ENCODE peak calls at places on chromosomes 5 and 9, in four cellular contexts. C, S, T and J are unnamed samples.

GRCh38 chr9:136645903-136646754 is 16.6 kb upstream of the EGFL7 start:
- DNase-seq in T (peak), S (no peak), C (peak), J (no peak)

GRCh38 chr9:33814816-33815215 is 2.1 kb upstream of the UBE2R2 start:
- DNase-seq in S (no peak), C (no peak), T (no peak), J (no peak)

GRCh38 chr9:14813336-14814020 is 90.9 kb upstream of the CER1 start:
- DNase-seq in T (no peak), C (no peak), S (no peak), J (no peak)

GRCh38 chr5:39489263-39489662 is 64.5 kb upstream of the DAB2 start:
- DNase-seq in T (no peak), C (no peak), S (no peak), J (no peak)

GRCh38 chr5:79689541-79690466 is at the start of gene CMYA5:
- DNase-seq in S (no peak), C (no peak), T (no peak), J (no peak)

GRCh38 chr9:78370991-78371390 is 74.1 kb downstream of the PSAT1 start:
- DNase-seq in C (no peak), T (no peak), S (no peak), J (no peak)

GRCh38 chr5:72268753-72269410 is 51.2 kb downstream of the MRPS27 start:
- DNase-seq in S (no peak), C (peak), T (peak), J (peak)

GRCh38 chr5:74389531-74390305 is 250.8 kb downstream of the ENC1 start:
- DNase-seq in T (peak), C (no peak), S (no peak), J (no peak)

GRCh38 chr5:34891981-34892380 is 23.3 kb downstream of the RAD1 start:
- DNase-seq in S (no peak), C (no peak), T (no peak), J (no peak)

GRCh38 chr9:135906291-135907005 is 898 bp downstream of the CAMSAP1 start:
- DNase-seq in T (peak), C (no peak), S (no peak), J (peak)

GRCh38 chr9:24587883-24588282 is 42.2 kb upstream of the IZUMO3 start:
- DNase-seq in S (no peak), T (no peak), C (no peak), J (no peak)

GRCh38 chr5:157072508-157072907 is 13.6 kb upstream of the HAVCR1 start:
- DNase-seq in C (no peak), T (no peak), S (no peak), J (no peak)

GRCh38 chr9:118455259-118455658 is 751.1 kb downstream of the TLR4 start:
- DNase-seq in S (no peak), C (no peak), T (no peak), J (no peak)

GRCh38 chr9:87810691-87811178 is 71.9 kb upstream of the SPATA31E1 start:
- DNase-seq in S (no peak), T (no peak), C (no peak), J (no peak)

DNA sequence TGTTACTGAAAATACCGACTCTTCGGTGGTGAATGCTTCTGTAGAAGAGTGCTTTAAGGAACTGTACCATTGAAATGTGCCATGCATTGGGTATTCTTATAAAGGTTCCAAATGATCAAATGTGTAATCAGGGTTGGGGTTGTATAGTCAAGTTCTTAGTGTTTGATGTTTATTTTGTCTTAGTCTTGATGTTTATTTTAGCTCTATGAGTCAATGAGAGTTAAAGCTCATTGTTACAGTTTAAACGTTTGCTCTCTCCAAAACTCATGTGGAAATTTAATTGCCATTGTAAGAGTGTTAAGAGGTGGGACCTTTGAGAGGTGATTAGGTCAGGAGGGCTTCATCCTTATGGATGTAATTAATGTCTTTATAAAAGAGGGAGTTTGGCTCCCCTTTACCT is 153.0 kb downstream of the FER start:
- DNase-seq in S (no peak), T (no peak), C (peak), J (no peak)
- TF ChIP-seq TCF12 in S (no peak), T (no peak), C (no peak), J (no peak)

GRCh38 chr9:98445576-98445975 is 190.1 kb upstream of the TBC1D2 start:
- DNase-seq in T (no peak), C (no peak), S (no peak), J (no peak)
- TF ChIP-seq USF2 in T (no peak), C (no peak), S (no peak), J (no peak)

GRCh38 chr5:40578501-40579451 is 100.9 kb upstream of the PTGER4 start:
- DNase-seq in C (no peak), T (no peak), S (peak), J (no peak)
- TF ChIP-seq TCF12 in C (no peak), T (no peak), S (peak), J (no peak)

GRCh38 chr5:37839441-37840035 is 303 bp downstream of the GDNF start:
- DNase-seq in C (peak), S (no peak), T (peak), J (no peak)
- TF ChIP-seq USF2 in C (no peak), S (no peak), T (no peak), J (no peak)

GRCh38 chr5:138425079-138425478 is 13.8 kb upstream of the REEP2 start:
- DNase-seq in S (no peak), C (no peak), T (no peak), J (no peak)
- TF ChIP-seq TCF12 in S (no peak), C (no peak), T (no peak), J (no peak)